ENCODE peak calls at places on chromosomes 13 and 19, in seven cellular contexts. One of them, this sample, is unnamed.

GRCh38 chr19:16449330-16449961 is 22.3 kb downstream of the EPS15L1 start:
- DNase-seq in mesendoderm: no peak
- DNase-seq in mesenchymal stem cell: peak; percentile 29
- DNase-seq in IMR-90: peak; percentile 19
- DNase-seq in H9: no peak
- DNase-seq in trophoblast cell: peak; percentile 88
- DNase-seq in neuronal stem cell: no peak
- DNase-seq in this sample: no peak

GRCh38 chr13:40799508-40799907 is 10.1 kb downstream of the SLC25A15 start:
- DNase-seq in trophoblast cell: no peak
- DNase-seq in IMR-90: no peak
- DNase-seq in neuronal stem cell: no peak
- DNase-seq in mesendoderm: no peak
- DNase-seq in mesenchymal stem cell: no peak
- DNase-seq in H9: no peak
- DNase-seq in this sample: no peak

GRCh38 chr13:40490086-40490723 is 176.2 kb downstream of the FOXO1 start:
- DNase-seq in IMR-90: no peak
- DNase-seq in trophoblast cell: no peak
- DNase-seq in neuronal stem cell: no peak
- DNase-seq in mesendoderm: no peak
- DNase-seq in mesenchymal stem cell: no peak
- DNase-seq in H9: no peak
- DNase-seq in this sample: no peak

GRCh38 chr13:20775961-20776360 is 2.2 kb upstream of the EEF1AKMT1 start:
- DNase-seq in IMR-90: no peak
- DNase-seq in trophoblast cell: peak; percentile 62
- DNase-seq in mesendoderm: peak; percentile 62
- DNase-seq in H9: no peak
- DNase-seq in neuronal stem cell: no peak
- DNase-seq in mesenchymal stem cell: no peak
- DNase-seq in this sample: no peak

GRCh38 chr13:105735269-105735668 is 800.2 kb downstream of the EFNB2 start:
- DNase-seq in neuronal stem cell: no peak
- DNase-seq in trophoblast cell: no peak
- DNase-seq in H9: no peak
- DNase-seq in mesenchymal stem cell: peak; percentile 36
- DNase-seq in mesendoderm: no peak
- DNase-seq in IMR-90: no peak
- DNase-seq in this sample: no peak

GRCh38 chr19:45428385-45429231 is 4.9 kb upstream of the ERCC1 start:
- DNase-seq in trophoblast cell: peak; percentile 61
- DNase-seq in neuronal stem cell: no peak
- DNase-seq in mesendoderm: peak; percentile 63
- DNase-seq in mesenchymal stem cell: peak; percentile 90
- DNase-seq in H9: peak; percentile 73
- DNase-seq in IMR-90: peak; percentile 59
- DNase-seq in this sample: peak; percentile 85

GRCh38 chr13:40528881-40529280 is 137.6 kb downstream of the FOXO1 start:
- DNase-seq in IMR-90: no peak
- DNase-seq in trophoblast cell: no peak
- DNase-seq in mesendoderm: no peak
- DNase-seq in mesenchymal stem cell: peak; percentile 7
- DNase-seq in neuronal stem cell: no peak
- DNase-seq in H9: no peak
- DNase-seq in this sample: no peak

GRCh38 chr13:93260591-93260990 is 34.0 kb downstream of the GPC6 start:
- DNase-seq in mesenchymal stem cell: no peak
- DNase-seq in IMR-90: peak; percentile 44
- DNase-seq in mesendoderm: no peak
- DNase-seq in H9: no peak
- DNase-seq in trophoblast cell: no peak
- DNase-seq in neuronal stem cell: no peak
- DNase-seq in this sample: no peak

GRCh38 chr13:47903836-47904235 is 97.2 kb downstream of the SUCLA2 start:
- DNase-seq in IMR-90: peak; percentile 77
- DNase-seq in neuronal stem cell: no peak
- DNase-seq in mesenchymal stem cell: peak; percentile 72
- DNase-seq in H9: no peak
- DNase-seq in trophoblast cell: peak; percentile 10
- DNase-seq in mesendoderm: no peak
- DNase-seq in this sample: no peak

GRCh38 chr13:47904239-47904638 is 96.8 kb downstream of the SUCLA2 start:
- DNase-seq in IMR-90: no peak
- DNase-seq in trophoblast cell: peak; percentile 1
- DNase-seq in mesenchymal stem cell: no peak
- DNase-seq in neuronal stem cell: no peak
- DNase-seq in mesendoderm: no peak
- DNase-seq in H9: no peak
- DNase-seq in this sample: no peak

GRCh38 chr13:47898080-47898479 is 103.0 kb downstream of the SUCLA2 start:
- DNase-seq in neuronal stem cell: no peak
- DNase-seq in H9: no peak
- DNase-seq in trophoblast cell: peak; percentile 56
- DNase-seq in mesenchymal stem cell: no peak
- DNase-seq in IMR-90: no peak
- DNase-seq in mesendoderm: no peak
- DNase-seq in this sample: no peak

GRCh38 chr13:47904891-47905290 is 96.2 kb downstream of the SUCLA2 start:
- DNase-seq in H9: no peak
- DNase-seq in mesendoderm: no peak
- DNase-seq in neuronal stem cell: no peak
- DNase-seq in IMR-90: no peak
- DNase-seq in trophoblast cell: no peak
- DNase-seq in mesenchymal stem cell: no peak
- DNase-seq in this sample: no peak

DNA sequence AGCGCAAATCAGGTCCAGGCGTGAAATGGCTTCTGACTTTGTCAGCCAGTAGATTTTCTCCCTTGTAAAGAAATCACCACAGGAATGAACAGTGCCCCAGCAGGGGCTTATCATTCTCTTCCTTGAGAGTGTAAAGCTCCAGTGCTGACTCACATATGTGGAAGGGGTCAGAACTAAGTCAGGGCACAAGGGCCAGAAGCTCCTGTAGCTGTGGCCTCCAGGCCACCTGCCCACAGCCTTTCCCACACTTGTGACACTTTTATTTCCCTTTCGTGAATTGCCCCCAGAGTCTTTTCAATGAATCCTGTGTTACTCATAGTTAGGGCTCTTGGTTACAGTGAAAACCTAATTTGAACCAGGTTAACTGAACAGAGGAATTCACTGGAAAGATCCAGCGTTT is 99.6 kb downstream of the SUCLA2 start:
- DNase-seq in H9: no peak
- DNase-seq in trophoblast cell: peak; percentile 14
- DNase-seq in mesenchymal stem cell: peak; percentile 20
- DNase-seq in neuronal stem cell: no peak
- DNase-seq in mesendoderm: peak; percentile 91
- DNase-seq in IMR-90: peak; percentile 37
- DNase-seq in this sample: no peak
- H2BK120ac ChIP-seq in H9: no peak overlapping the region
- H2BK120ac ChIP-seq in trophoblast cell: no peak overlapping the region
- H2BK120ac ChIP-seq in mesenchymal stem cell: no peak overlapping the region
- H2BK120ac ChIP-seq in neuronal stem cell: no peak overlapping the region
- H2BK120ac ChIP-seq in mesendoderm: no peak overlapping the region
- H2BK120ac ChIP-seq in IMR-90: no peak overlapping the region
- H2BK120ac ChIP-seq in this sample: no peak overlapping the region

DNA sequence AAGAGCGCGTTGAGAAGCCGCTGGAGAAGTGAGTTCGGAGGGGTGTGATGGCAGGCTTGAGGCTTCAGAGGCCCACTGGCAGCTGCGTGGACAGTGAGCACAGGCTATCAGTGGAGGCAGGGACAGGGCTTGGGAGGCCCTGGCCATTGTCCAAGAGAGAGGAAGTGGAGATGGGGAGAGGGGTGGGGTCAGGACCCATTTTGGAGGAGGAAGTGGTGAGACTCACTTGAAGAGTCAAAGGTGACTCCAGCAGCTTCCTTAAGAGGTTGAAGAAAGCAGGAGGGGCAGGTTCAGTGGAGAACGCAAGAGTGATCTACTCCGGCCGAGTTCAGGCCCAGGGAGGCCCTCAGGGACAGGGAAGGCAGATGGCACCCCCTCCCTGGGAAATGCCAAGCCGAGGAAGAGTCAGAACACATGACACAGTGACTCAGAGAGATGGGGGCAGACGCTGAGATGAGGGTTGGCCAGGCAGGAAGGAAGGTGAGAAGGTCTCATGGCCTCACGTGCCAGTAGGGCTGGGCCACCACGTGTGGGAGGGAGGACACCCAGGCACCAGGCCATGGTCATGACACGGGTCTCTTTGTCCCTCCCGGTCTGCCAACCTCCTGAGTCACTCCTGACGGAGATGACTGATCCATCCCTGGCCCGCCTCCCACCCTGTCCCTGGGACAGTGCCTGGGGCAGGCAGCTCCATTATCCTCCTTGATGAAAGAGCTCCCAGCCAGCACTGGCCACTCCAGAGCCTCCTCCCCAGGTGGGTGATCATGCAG is 10.1 kb upstream of the CD22 start:
- DNase-seq in trophoblast cell: peak; percentile 98
- DNase-seq in IMR-90: peak; percentile 71
- DNase-seq in H9: peak; percentile 25
- DNase-seq in neuronal stem cell: no peak
- DNase-seq in mesenchymal stem cell: peak; percentile 72
- DNase-seq in mesendoderm: no peak
- DNase-seq in this sample: no peak
- H2BK120ac ChIP-seq in trophoblast cell: no peak overlapping the region
- H2BK120ac ChIP-seq in IMR-90: peak overlapping the region; percentile 54
- H2BK120ac ChIP-seq in H9: no peak overlapping the region
- H2BK120ac ChIP-seq in neuronal stem cell: no peak overlapping the region
- H2BK120ac ChIP-seq in mesenchymal stem cell: no peak overlapping the region
- H2BK120ac ChIP-seq in mesendoderm: no peak overlapping the region
- H2BK120ac ChIP-seq in this sample: no peak overlapping the region

GRCh38 chr19:18361646-18362045 is 21.2 kb downstream of the PGPEP1 start:
- DNase-seq in trophoblast cell: peak; percentile 98
- DNase-seq in neuronal stem cell: no peak
- DNase-seq in H9: no peak
- DNase-seq in mesenchymal stem cell: no peak
- DNase-seq in mesendoderm: no peak
- DNase-seq in IMR-90: peak; percentile 37
- DNase-seq in this sample: no peak

GRCh38 chr19:18363787-18364186 is 22.2 kb upstream of the GDF15 start:
- DNase-seq in mesendoderm: no peak
- DNase-seq in trophoblast cell: no peak
- DNase-seq in H9: no peak
- DNase-seq in IMR-90: no peak
- DNase-seq in mesenchymal stem cell: no peak
- DNase-seq in neuronal stem cell: no peak
- DNase-seq in this sample: no peak

GRCh38 chr19:18366027-18366435 is 19.9 kb upstream of the GDF15 start:
- DNase-seq in H9: no peak
- DNase-seq in neuronal stem cell: no peak
- DNase-seq in IMR-90: no peak
- DNase-seq in trophoblast cell: peak; percentile 74
- DNase-seq in mesenchymal stem cell: no peak
- DNase-seq in mesendoderm: no peak
- DNase-seq in this sample: no peak

GRCh38 chr19:18362934-18363542 is 22.6 kb downstream of the PGPEP1 start:
- DNase-seq in mesendoderm: no peak
- DNase-seq in H9: no peak
- DNase-seq in neuronal stem cell: no peak
- DNase-seq in trophoblast cell: no peak
- DNase-seq in mesenchymal stem cell: no peak
- DNase-seq in IMR-90: no peak
- DNase-seq in this sample: no peak

DNA sequence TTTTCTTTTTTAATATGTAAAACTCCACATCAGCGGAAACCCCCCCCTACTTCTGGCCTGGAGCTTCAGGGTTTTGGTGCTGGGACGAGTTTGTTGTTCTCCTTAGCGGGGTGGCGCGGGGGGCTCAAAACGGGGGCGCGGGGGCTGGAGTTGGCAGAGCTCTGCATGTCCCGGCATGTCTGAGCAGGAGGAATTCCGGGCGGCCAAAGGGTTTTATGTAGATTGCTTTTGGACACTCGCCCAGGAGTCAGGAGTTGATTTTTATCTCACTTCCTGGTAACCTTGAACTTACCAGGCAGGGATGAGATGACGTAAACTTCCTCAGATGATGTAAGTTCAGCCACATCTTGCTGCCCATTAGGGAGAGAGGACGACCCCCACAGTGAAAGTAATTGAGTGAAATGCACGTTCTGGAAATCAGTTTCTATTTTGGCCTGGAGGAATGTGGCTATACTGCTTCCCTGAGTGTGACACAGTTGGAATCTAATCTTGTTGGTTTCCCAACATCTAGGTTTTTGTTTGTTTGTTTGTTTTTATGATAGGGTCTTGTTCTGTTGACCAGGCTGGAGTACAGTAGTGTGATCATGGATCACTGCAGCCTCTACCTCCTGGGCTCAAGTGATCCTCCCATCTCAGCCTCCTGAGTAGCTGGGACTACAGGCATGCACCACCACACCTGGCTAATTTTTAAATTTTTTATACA is 21.0 kb upstream of the GDF15 start:
- DNase-seq in H9: no peak
- DNase-seq in IMR-90: peak; percentile 100
- DNase-seq in mesendoderm: peak; percentile 99
- DNase-seq in trophoblast cell: peak; percentile 98
- DNase-seq in neuronal stem cell: no peak
- DNase-seq in mesenchymal stem cell: peak; percentile 100
- DNase-seq in this sample: no peak
- H2BK120ac ChIP-seq in H9: peak overlapping the region; percentile 28
- H2BK120ac ChIP-seq in IMR-90: peak overlapping the region; percentile 100
- H2BK120ac ChIP-seq in mesendoderm: peak overlapping the region; percentile 97
- H2BK120ac ChIP-seq in trophoblast cell: peak overlapping the region; percentile 97
- H2BK120ac ChIP-seq in neuronal stem cell: no peak overlapping the region
- H2BK120ac ChIP-seq in mesenchymal stem cell: peak overlapping the region; percentile 96
- H2BK120ac ChIP-seq in this sample: peak overlapping the region; percentile 76

GRCh38 chr19:18756896-18757295 is 34.2 kb downstream of the COMP start:
- DNase-seq in mesendoderm: no peak
- DNase-seq in IMR-90: no peak
- DNase-seq in trophoblast cell: peak; percentile 92
- DNase-seq in neuronal stem cell: no peak
- DNase-seq in mesenchymal stem cell: no peak
- DNase-seq in H9: no peak
- DNase-seq in this sample: no peak

GRCh38 chr19:18750295-18750970 is 40.7 kb downstream of the COMP start:
- DNase-seq in mesendoderm: no peak
- DNase-seq in H9: no peak
- DNase-seq in mesenchymal stem cell: no peak
- DNase-seq in trophoblast cell: no peak
- DNase-seq in neuronal stem cell: no peak
- DNase-seq in IMR-90: no peak
- DNase-seq in this sample: no peak

GRCh38 chr19:18751571-18751970 is 39.5 kb downstream of the COMP start:
- DNase-seq in IMR-90: no peak
- DNase-seq in neuronal stem cell: no peak
- DNase-seq in mesenchymal stem cell: no peak
- DNase-seq in mesendoderm: no peak
- DNase-seq in trophoblast cell: no peak
- DNase-seq in H9: no peak
- DNase-seq in this sample: no peak

GRCh38 chr19:18749362-18750231 is 41.5 kb downstream of the COMP start:
- DNase-seq in H9: no peak
- DNase-seq in IMR-90: no peak
- DNase-seq in mesenchymal stem cell: no peak
- DNase-seq in mesendoderm: no peak
- DNase-seq in trophoblast cell: no peak
- DNase-seq in neuronal stem cell: no peak
- DNase-seq in this sample: no peak

DNA sequence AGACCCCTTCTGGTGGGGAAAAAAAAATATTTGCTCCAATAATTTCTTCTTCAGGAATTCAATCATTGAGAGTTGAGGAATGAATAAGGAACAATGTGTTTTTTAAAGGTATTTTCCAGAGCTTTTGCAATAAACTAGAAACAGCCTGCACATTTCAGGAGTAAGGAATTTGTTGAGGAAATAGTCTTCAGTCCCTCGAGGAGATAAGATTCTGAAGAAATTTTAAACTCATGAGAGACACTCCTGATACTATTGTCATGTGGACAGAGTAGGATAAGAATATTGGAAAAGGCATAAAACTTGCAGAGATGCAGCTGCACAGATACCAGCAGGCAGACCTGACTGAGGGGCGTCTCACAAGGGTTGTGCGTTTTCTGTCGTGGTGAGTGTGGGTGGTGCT is 36.6 kb downstream of the COMP start:
- DNase-seq in IMR-90: no peak
- DNase-seq in mesendoderm: no peak
- DNase-seq in neuronal stem cell: no peak
- DNase-seq in trophoblast cell: peak; percentile 84
- DNase-seq in mesenchymal stem cell: no peak
- DNase-seq in H9: no peak
- DNase-seq in this sample: no peak
- H2BK120ac ChIP-seq in IMR-90: no peak overlapping the region
- H2BK120ac ChIP-seq in mesendoderm: no peak overlapping the region
- H2BK120ac ChIP-seq in neuronal stem cell: no peak overlapping the region
- H2BK120ac ChIP-seq in trophoblast cell: no peak overlapping the region
- H2BK120ac ChIP-seq in mesenchymal stem cell: no peak overlapping the region
- H2BK120ac ChIP-seq in H9: no peak overlapping the region
- H2BK120ac ChIP-seq in this sample: no peak overlapping the region

This sample was measured in H1.